ENCODE peak calls at places on chromosome 7, in seven cellular contexts. S is cardiac muscle cell, D is neural progenitor cell, A is heart right ventricle, I is Panc1, H is right lobe of liver, X is GM23338. P is an unnamed sample.

GRCh38 chr7:94183289-94183749 is 179.2 kb upstream of the BET1 start:
- DNase-seq in S (peak; percentile 99), D (peak; percentile 11), A (no peak), I (peak; percentile 84), H (no peak), X (peak; percentile 20), P (peak; percentile 95)

GRCh38 chr7:131467788-131468187 is 88.6 kb downstream of the PODXL start:
- DNase-seq in S (no peak), D (no peak), A (no peak), I (no peak), H (no peak), X (no peak), P (no peak)

GRCh38 chr7:63925626-63926460 is 72.8 kb upstream of the ZNF722 start:
- DNase-seq in S (peak; percentile 18), D (no peak), A (peak; percentile 88), I (peak; percentile 51), H (peak; percentile 97), X (no peak), P (no peak)

GRCh38 chr7:43649755-43650274 is 66.9 kb downstream of the STK17A start:
- DNase-seq in S (no peak), D (no peak), A (no peak), I (no peak), H (no peak), X (no peak), P (no peak)

GRCh38 chr7:17546206-17546998 is 247.9 kb downstream of the AHR start:
- DNase-seq in S (peak; percentile 90), D (no peak), A (no peak), I (no peak), H (no peak), X (no peak), P (no peak)

GRCh38 chr7:27095050-27095896 is 527 bp downstream of the HOXA1 start:
- DNase-seq in S (no peak), D (peak; percentile 13), A (no peak), I (no peak), H (no peak), X (peak; percentile 36), P (no peak)

GRCh38 chr7:107874605-107875446 is 16.2 kb upstream of the DLD start:
- DNase-seq in S (peak; percentile 80), D (peak; percentile 57), A (no peak), I (peak; percentile 67), H (no peak), X (peak; percentile 72), P (no peak)

GRCh38 chr7:22109761-22110160 is 164.1 kb upstream of the CDCA7L start:
- DNase-seq in S (peak; percentile 57), D (peak; percentile 52), A (no peak), I (no peak), H (peak; percentile 52), X (peak; percentile 82), P (no peak)

GRCh38 chr7:67361150-67361549 is 364.5 kb downstream of the TYW1 start:
- DNase-seq in S (no peak), D (no peak), A (no peak), I (no peak), H (no peak), X (no peak), P (no peak)

GRCh38 chr7:106223156-106223555 is 61.6 kb downstream of the NAMPT start:
- DNase-seq in S (no peak), D (no peak), A (no peak), I (no peak), H (no peak), X (peak; percentile 13), P (no peak)

GRCh38 chr7:91875851-91876250 is 4.7 kb downstream of the MTERF1 start:
- DNase-seq in S (peak; percentile 46), D (no peak), A (no peak), I (no peak), H (no peak), X (no peak), P (no peak)

GRCh38 chr7:45084336-45084735 is 4.4 kb downstream of the NACAD start:
- DNase-seq in S (no peak), D (no peak), A (no peak), I (no peak), H (no peak), X (no peak), P (no peak)

GRCh38 chr7:17654940-17655339 is 285.4 kb downstream of the SNX13 start:
- DNase-seq in S (no peak), D (no peak), A (no peak), I (no peak), H (no peak), X (no peak), P (no peak)

GRCh38 chr7:155533120-155533826 is 13.1 kb downstream of the CNPY1 start:
- DNase-seq in S (peak; percentile 2), D (peak; percentile 54), A (no peak), I (no peak), H (no peak), X (peak; percentile 38), P (no peak)

GRCh38 chr7:13179011-13179574 is 491.7 kb downstream of the ARL4A start:
- DNase-seq in S (peak; percentile 12), D (peak; percentile 4), A (no peak), I (no peak), H (no peak), X (no peak), P (no peak)

GRCh38 chr7:150931199-150931869 is 46.8 kb downstream of the KCNH2 start:
- DNase-seq in S (no peak), D (no peak), A (no peak), I (no peak), H (no peak), X (no peak), P (no peak)

GRCh38 chr7:117157121-117157870 is 165.6 kb downstream of the WNT2 start:
- DNase-seq in S (peak; percentile 96), D (no peak), A (peak; percentile 29), I (no peak), H (peak; percentile 79), X (no peak), P (peak; percentile 59)

GRCh38 chr7:21923663-21924062 is 22.0 kb downstream of the CDCA7L start:
- DNase-seq in S (peak; percentile 55), D (peak; percentile 63), A (no peak), I (no peak), H (no peak), X (no peak), P (no peak)

GRCh38 chr7:2321020-2321419 is 6.8 kb upstream of the SNX8 start:
- DNase-seq in S (peak; percentile 30), D (peak; percentile 60), A (no peak), I (no peak), H (no peak), X (peak; percentile 72), P (no peak)

GRCh38 chr7:102446387-102447156 is 13.2 kb downstream of the ORAI2 start:
- DNase-seq in S (no peak), D (no peak), A (no peak), I (no peak), H (no peak), X (no peak), P (no peak)
- H3K27ac ChIP-seq in S (no peak overlapping the region), D (no peak overlapping the region), A (no peak overlapping the region), I (no peak overlapping the region), H (no peak overlapping the region), X (no peak overlapping the region), P (no peak overlapping the region)

GRCh38 chr7:81075150-81075549 is 156.3 kb upstream of the SEMA3C start:
- DNase-seq in S (no peak), D (no peak), A (no peak), I (no peak), H (no peak), X (no peak), P (no peak)
- TF ChIP-seq CTCF in S (no peak), D (no peak), A (no peak), I (no peak), H (no peak), X (no peak), P (no peak)

GRCh38 chr7:159117366-159118219 is 27.1 kb downstream of the VIPR2 start:
- DNase-seq in S (no peak), D (no peak), A (no peak), I (no peak), H (peak; percentile 28), X (no peak), P (no peak)
- H3K27ac ChIP-seq in S (no peak overlapping the region), D (no peak overlapping the region), A (no peak overlapping the region), I (no peak overlapping the region), H (no peak overlapping the region), X (no peak overlapping the region), P (no peak overlapping the region)

GRCh38 chr7:100589341-100589935 is 3.3 kb downstream of the FBXO24 start:
- DNase-seq in S (no peak), D (peak; percentile 37), A (no peak), I (no peak), H (no peak), X (peak; percentile 62), P (no peak)

GRCh38 chr7:100585511-100586265 is at the start of gene LRCH4:
- DNase-seq in S (no peak), D (peak; percentile 77), A (peak; percentile 65), I (no peak), H (peak; percentile 79), X (peak; percentile 81), P (no peak)

GRCh38 chr7:100586266-100587025 is at the start of gene FBXO24:
- DNase-seq in S (peak; percentile 100), D (peak; percentile 100), A (peak; percentile 100), I (peak; percentile 100), H (peak; percentile 100), X (peak; percentile 99), P (peak; percentile 100)

GRCh38 chr7:100590077-100590737 is 4.1 kb downstream of the FBXO24 start:
- DNase-seq in S (peak; percentile 56), D (no peak), A (peak; percentile 61), I (no peak), H (no peak), X (no peak), P (no peak)

DNA sequence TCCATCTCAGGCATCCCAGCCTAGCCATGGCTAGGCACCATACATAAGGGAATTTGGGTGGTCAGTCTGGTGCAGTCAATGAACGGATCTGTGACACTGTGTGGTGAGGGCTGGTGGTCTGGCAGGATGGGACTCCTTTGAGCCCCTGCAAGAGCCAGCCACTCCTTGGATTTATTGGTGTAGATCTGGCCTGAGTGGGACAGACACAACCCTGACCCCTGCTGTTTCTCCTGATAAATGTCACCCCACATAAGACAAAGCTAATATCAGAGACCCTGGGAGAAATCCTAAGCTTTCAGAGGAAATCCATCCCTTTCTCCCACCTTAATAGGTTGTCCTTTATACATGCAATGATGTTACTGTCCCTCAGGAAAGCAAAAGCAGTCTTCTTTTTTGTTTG is 2.3 kb downstream of the FBXO24 start:
- DNase-seq in S (peak; percentile 34), D (peak; percentile 41), A (no peak), I (no peak), H (no peak), X (no peak), P (no peak)
- TF ChIP-seq CTCF in S (peak; percentile 36), D (peak; percentile 12), A (peak; percentile 28), I (no peak), H (peak; percentile 20), X (peak; percentile 40), P (peak; percentile 48)

P was measured in AG04450.